ENCODE peak calls at places on chromosomes 4 and X, in ten cellular contexts. P, Q, R, Z, C, M, Y, T, U and I are unnamed samples. For H3K4me1, the result is how much of the 10 kb centered on the place peaks cover.

GRCh38 chr4:11428161-11428700 is 463 bp downstream of the HS3ST1 start:
- DNase-seq in P (peak), Q (peak), R (no peak), Z (no peak), C (no peak), M (no peak), Y (peak), T (no peak), U (no peak), I (no peak)

GRCh38 chr4:16337936-16338335 is 111.7 kb upstream of the TAPT1 start:
- DNase-seq in P (no peak), Q (no peak), R (peak), Z (no peak), C (no peak), M (peak), Y (no peak), T (no peak), U (no peak), I (no peak)

GRCh38 chr4:64079316-64079715 is 329.9 kb downstream of the TECRL start:
- DNase-seq in P (no peak), Q (no peak), R (no peak), Z (no peak), C (no peak), M (no peak), Y (no peak), T (no peak), U (no peak), I (no peak)

GRCh38 chrX:17328837-17329236 is 46.2 kb upstream of the NHS start:
- DNase-seq in P (no peak), Q (no peak), R (no peak), Z (no peak), C (no peak), M (no peak), Y (no peak), T (no peak), U (no peak), I (no peak)

GRCh38 chr4:170037481-170037880 is 11.3 kb upstream of the MFAP3L start:
- DNase-seq in P (no peak), Q (no peak), R (no peak), Z (no peak), C (no peak), M (no peak), Y (no peak), T (no peak), U (no peak), I (no peak)

GRCh38 chr4:3641501-3641900 is 109.3 kb upstream of the LRPAP1 start:
- DNase-seq in P (no peak), Q (no peak), R (no peak), Z (no peak), C (peak), M (no peak), Y (no peak), T (no peak), U (no peak), I (no peak)

GRCh38 chr4:75542824-75543223 is 13.0 kb upstream of the ODAPH start:
- DNase-seq in P (no peak), Q (peak), R (peak), Z (no peak), C (no peak), M (peak), Y (no peak), T (no peak), U (no peak), I (no peak)

GRCh38 chrX:19593684-19594083 is 78.4 kb upstream of the MAP3K15 start:
- DNase-seq in P (peak), Q (peak), R (peak), Z (peak), C (no peak), M (peak), Y (no peak), T (peak), U (peak), I (no peak)

GRCh38 chr4:14877246-14878220 is 124.7 kb upstream of the CPEB2 start:
- DNase-seq in P (no peak), Q (no peak), R (no peak), Z (peak), C (no peak), M (peak), Y (no peak), T (peak), U (no peak), I (no peak)

GRCh38 chr4:122783301-122784215 is 43.1 kb upstream of the FGF2 start:
- DNase-seq in P (peak), Q (peak), R (peak), Z (no peak), C (peak), M (peak), Y (peak), T (no peak), U (no peak), I (peak)

GRCh38 chr4:116358633-116359222 is 726.6 kb downstream of the TRAM1L1 start:
- DNase-seq in P (peak), Q (peak), R (peak), Z (peak), C (no peak), M (peak), Y (peak), T (peak), U (no peak), I (no peak)

GRCh38 chr4:83716874-83717273 is 181.0 kb downstream of the GPAT3 start:
- DNase-seq in P (no peak), Q (peak), R (peak), Z (no peak), C (no peak), M (peak), Y (no peak), T (no peak), U (no peak), I (no peak)

GRCh38 chr4:105150511-105150910 is 3.8 kb downstream of the TET2 start:
- DNase-seq in P (no peak), Q (peak), R (no peak), Z (no peak), C (no peak), M (peak), Y (no peak), T (no peak), U (no peak), I (no peak)

GRCh38 chr4:105153749-105154148 is 7.1 kb downstream of the TET2 start:
- DNase-seq in P (no peak), Q (no peak), R (no peak), Z (no peak), C (no peak), M (no peak), Y (no peak), T (no peak), U (no peak), I (no peak)

GRCh38 chr4:105158837-105159236 is 12.2 kb downstream of the TET2 start:
- DNase-seq in P (peak), Q (peak), R (no peak), Z (no peak), C (no peak), M (peak), Y (no peak), T (no peak), U (no peak), I (no peak)

GRCh38 chr4:105155426-105155825 is 8.8 kb downstream of the TET2 start:
- DNase-seq in P (no peak), Q (no peak), R (no peak), Z (no peak), C (no peak), M (peak), Y (no peak), T (no peak), U (no peak), I (no peak)

DNA sequence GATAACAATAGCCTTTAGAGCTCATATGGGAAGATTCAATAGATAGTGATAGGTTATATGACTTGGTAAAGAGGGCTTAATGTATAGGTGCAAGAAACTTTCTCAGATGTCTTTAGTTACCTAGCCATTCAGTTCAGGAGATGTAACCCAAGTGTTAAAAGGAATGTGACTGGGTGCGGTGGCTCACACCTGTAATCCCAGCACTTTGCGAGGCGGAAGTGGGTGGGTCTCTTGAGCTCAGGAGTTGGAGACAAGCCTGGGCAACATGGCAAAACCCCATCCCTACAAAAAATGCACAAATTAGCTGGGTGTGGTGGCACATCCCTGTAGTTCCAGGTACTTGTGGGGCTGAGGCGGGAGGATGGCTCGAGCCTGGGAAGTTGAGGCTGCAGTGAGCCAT is 7.9 kb downstream of the TET2 start:
- DNase-seq in P (peak), Q (no peak), R (no peak), Z (no peak), C (no peak), M (no peak), Y (no peak), T (no peak), U (no peak), I (no peak)
- H3K4me1 ChIP-seq in P (under half), Q (under half), R (under half), Z (under half), C (half or more), M (under half), Y (under half), T (under half), U (under half), I (under half)

DNA sequence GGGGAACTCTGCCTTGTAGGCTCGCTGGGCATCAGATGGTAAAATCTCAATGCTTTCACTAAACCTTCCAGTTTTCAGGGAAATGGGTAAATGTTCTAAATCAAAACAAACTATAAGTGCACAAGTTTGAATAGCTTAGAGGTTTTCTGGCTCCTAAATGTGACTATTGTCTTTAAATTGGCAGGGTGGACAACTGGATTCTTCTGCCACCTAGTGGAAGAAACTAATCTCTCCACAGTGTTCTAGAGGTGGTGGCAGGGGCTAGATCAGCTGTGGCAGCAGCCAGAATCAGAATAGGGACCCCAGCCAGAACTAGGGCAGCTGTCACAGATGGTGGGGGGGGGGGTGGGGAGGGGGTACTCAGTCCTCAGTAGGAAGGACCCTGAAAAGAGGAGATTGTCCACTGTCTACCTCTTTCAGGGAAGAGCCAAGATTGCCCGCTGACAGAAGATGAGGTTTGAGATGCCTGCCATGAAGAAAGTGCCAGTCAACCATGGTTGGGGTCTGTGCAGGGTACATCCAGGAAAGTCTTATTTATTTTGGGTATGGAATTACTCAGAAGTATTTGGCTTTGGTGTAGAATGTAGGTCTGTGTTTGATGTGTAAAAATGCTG is 201.4 kb downstream of the CCNG2 start:
- DNase-seq in P (peak), Q (peak), R (peak), Z (peak), C (no peak), M (peak), Y (peak), T (peak), U (no peak), I (no peak)
- H3K4me1 ChIP-seq in P (under half), Q (under half), R (under half), Z (under half), C (under half), M (under half), Y (under half), T (under half), U (under half), I (under half)

DNA sequence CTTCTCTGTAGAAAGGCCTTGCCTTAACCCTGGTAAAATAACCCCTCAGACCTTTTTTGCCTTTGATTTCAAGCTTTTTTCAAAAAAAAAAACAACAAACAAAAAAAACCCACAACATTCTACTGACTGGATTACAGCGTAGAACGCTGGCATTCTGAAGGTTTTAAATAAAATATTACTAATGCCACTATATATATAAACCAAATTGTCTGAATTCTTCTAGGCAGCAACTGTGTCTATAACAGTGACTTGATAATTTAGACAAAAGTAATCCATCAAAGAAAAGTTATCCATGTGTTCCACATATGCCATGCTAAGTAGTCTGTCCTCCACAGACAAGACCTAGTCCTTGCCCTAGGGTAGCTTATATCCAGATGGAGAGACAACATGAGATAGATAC is 33.6 kb upstream of the CXCL8 start:
- DNase-seq in P (no peak), Q (no peak), R (no peak), Z (no peak), C (no peak), M (no peak), Y (no peak), T (no peak), U (no peak), I (no peak)
- H3K4me1 ChIP-seq in P (under half), Q (under half), R (half or more), Z (under half), C (under half), M (under half), Y (under half), T (under half), U (under half), I (half or more)

GRCh38 chrX:76228499-76228898 is 55.6 kb downstream of the PBDC1 start:
- DNase-seq in P (no peak), Q (no peak), R (no peak), Z (no peak), C (no peak), M (no peak), Y (no peak), T (no peak), U (no peak), I (no peak)
- H3K4me1 ChIP-seq in P (under half), Q (under half), R (under half), Z (under half), C (under half), M (under half), Y (under half), T (under half), U (under half), I (under half)

DNA sequence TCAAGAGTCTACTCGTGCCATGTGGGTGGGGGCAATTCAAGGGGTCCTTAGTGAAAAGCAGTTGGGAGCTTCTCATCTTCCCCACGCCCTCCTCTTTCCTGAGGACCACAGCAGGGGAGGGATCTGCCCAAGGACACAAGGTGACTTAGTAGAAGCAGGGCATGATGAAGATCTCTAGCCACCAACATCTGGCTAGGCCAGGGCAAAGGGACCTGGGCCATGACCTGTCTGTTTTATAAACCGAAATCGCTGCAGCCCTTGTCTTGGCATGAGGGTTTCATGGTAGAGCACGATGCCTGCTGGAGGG is 5.1 kb downstream of the G6PD start:
- DNase-seq in P (no peak), Q (no peak), R (no peak), Z (no peak), C (no peak), M (no peak), Y (no peak), T (no peak), U (no peak), I (no peak)
- H3K4me1 ChIP-seq in P (under half), Q (under half), R (under half), Z (under half), C (under half), M (under half), Y (under half), T (under half), U (under half), I (under half)